ENCODE peak calls at places on chromosome 6, in five cellular contexts. T is glutamatergic neuron; P is CD8-positive, alpha-beta T cell; L is kidney; D is activated CD4-positive, alpha-beta T cell treated with anti-CD3 and anti-CD28 coated beads, Interleukin-2, amount 10 ng/mL, durations not matched to agents 7 days and 5 days. I is an unnamed sample.

GRCh38 chr6:3561745-3562144 is 104.9 kb upstream of the SLC22A23 start:
- DNase-seq in T (no peak), P (no peak), L (no peak), D (no peak), I (no peak)

GRCh38 chr6:45699663-45700062 is 316.0 kb downstream of the CLIC5 start:
- DNase-seq in T (no peak), P (no peak), L (no peak), D (no peak), I (no peak)

GRCh38 chr6:23174781-23175361 is 605.5 kb downstream of the HDGFL1 start:
- DNase-seq in T (no peak), P (no peak), L (no peak), D (no peak), I (no peak)

GRCh38 chr6:169799474-169799926 is 48.1 kb downstream of the ERMARD start:
- DNase-seq in T (no peak), P (no peak), L (no peak), D (no peak), I (no peak)

GRCh38 chr6:13710552-13711383 is 867 bp downstream of the RANBP9 start:
- DNase-seq in T (peak), P (peak), L (peak), D (peak), I (peak)

GRCh38 chr6:39587080-39587479 is 138.1 kb downstream of the KIF6 start:
- DNase-seq in T (no peak), P (no peak), L (no peak), D (no peak), I (no peak)

GRCh38 chr6:31719001-31719400 is 2.5 kb downstream of the LY6G6C start:
- DNase-seq in T (no peak), P (no peak), L (no peak), D (no peak), I (no peak)

GRCh38 chr6:125144822-125145221 is 8.8 kb upstream of the TPD52L1 start:
- DNase-seq in T (no peak), P (no peak), L (no peak), D (no peak), I (no peak)

GRCh38 chr6:154457881-154458284 is 52.6 kb downstream of the CNKSR3 start:
- DNase-seq in T (no peak), P (no peak), L (no peak), D (no peak), I (no peak)